ENCODE peak calls at places on chromosomes 12 and 14, in five cellular contexts. F, Z, W, J and T are unnamed samples.

GRCh38 chr12:4441355-4442330 is 4.0 kb downstream of the FGF6 start:
- DNase-seq in F (no peak), Z (no peak), W (peak; percentile 79), J (no peak), T (no peak)

GRCh38 chr12:66066929-66067281 is 63.6 kb downstream of the LLPH start:
- DNase-seq in F (no peak), Z (no peak), W (no peak), J (no peak), T (no peak)

GRCh38 chr12:22759769-22760674 is 135.1 kb downstream of the ETNK1 start:
- DNase-seq in F (no peak), Z (peak; percentile 32), W (no peak), J (no peak), T (no peak)

GRCh38 chr12:103928736-103929050 is 1.5 kb upstream of the HSP90B1 start:
- DNase-seq in F (no peak), Z (no peak), W (no peak), J (no peak), T (no peak)

GRCh38 chr14:20460458-20461229 is 590 bp downstream of the PIP4P1 start:
- DNase-seq in F (no peak), Z (no peak), W (peak; percentile 63), J (no peak), T (peak; percentile 27)

GRCh38 chr12:50325890-50326391 is 42.6 kb upstream of the LIMA1 start:
- DNase-seq in F (no peak), Z (no peak), W (no peak), J (no peak), T (no peak)

GRCh38 chr14:64337901-64338615 is 43.9 kb upstream of the ESR2 start:
- DNase-seq in F (peak; percentile 58), Z (peak; percentile 75), W (peak; percentile 68), J (peak; percentile 75), T (peak; percentile 84)

GRCh38 chr14:64502476-64503183 is 1.0 kb downstream of the ZBTB25 start:
- DNase-seq in F (peak; percentile 16), Z (no peak), W (no peak), J (no peak), T (peak; percentile 68)

GRCh38 chr12:57465747-57466505 is 6.3 kb downstream of the GLI1 start:
- DNase-seq in F (no peak), Z (no peak), W (peak; percentile 17), J (no peak), T (no peak)

GRCh38 chr14:74697543-74697942 is 15.3 kb downstream of the AREL1 start:
- DNase-seq in F (peak; percentile 94), Z (peak; percentile 25), W (no peak), J (no peak), T (no peak)

GRCh38 chr12:15856097-15856982 is 25.8 kb upstream of the STRAP start:
- DNase-seq in F (peak; percentile 76), Z (peak; percentile 78), W (no peak), J (peak; percentile 56), T (peak; percentile 62)

GRCh38 chr12:57456145-57456700 is 1.1 kb downstream of the INHBE start:
- DNase-seq in F (peak; percentile 44), Z (peak; percentile 51), W (peak; percentile 92), J (peak; percentile 51), T (no peak)

DNA sequence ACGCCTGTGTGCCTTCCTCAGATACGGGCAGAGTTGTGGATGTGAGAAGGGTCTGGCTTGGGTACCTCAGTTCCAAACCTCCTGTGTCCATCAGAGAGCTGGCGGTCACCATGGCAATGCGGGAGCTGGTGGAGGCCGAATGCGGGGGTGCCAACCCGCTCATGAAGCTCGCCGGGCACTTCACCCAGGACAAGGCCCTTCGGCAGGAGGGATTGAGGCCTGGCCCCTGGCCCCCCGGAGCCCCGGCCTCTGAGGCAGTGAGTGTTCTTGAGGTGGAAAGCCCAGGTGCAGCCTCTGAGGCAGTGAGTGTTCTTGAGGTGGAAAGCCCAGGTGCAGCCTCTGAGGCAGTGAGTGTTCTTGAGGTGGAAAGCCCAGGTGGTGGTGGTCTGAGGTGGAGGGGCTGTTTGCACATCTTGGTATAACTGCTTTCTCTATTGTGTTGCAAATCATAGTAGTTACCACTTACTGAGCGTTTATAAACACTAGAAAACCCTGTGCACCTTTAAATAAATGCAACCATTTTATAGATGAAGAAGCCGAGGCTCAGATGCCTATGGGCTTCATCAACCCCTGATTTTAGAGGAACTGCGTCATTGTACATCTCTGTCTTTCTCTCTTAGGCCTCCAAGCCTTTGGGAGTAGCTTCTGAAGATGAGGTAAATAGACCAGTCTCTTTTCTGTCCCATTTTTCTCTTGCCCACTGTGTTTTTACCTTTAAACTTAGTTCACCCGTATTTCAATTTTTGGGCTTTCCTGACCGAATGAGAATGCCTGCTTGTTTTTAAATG is 976 bp downstream of the PEX5 start:
- DNase-seq in F (peak; percentile 6), Z (peak; percentile 20), W (peak; percentile 59), J (no peak), T (no peak)
- H4K8ac ChIP-seq in F (peak overlapping the region; percentile 63), Z (peak overlapping the region; percentile 82), W (no peak overlapping the region), J (no peak overlapping the region), T (no peak overlapping the region)

DNA sequence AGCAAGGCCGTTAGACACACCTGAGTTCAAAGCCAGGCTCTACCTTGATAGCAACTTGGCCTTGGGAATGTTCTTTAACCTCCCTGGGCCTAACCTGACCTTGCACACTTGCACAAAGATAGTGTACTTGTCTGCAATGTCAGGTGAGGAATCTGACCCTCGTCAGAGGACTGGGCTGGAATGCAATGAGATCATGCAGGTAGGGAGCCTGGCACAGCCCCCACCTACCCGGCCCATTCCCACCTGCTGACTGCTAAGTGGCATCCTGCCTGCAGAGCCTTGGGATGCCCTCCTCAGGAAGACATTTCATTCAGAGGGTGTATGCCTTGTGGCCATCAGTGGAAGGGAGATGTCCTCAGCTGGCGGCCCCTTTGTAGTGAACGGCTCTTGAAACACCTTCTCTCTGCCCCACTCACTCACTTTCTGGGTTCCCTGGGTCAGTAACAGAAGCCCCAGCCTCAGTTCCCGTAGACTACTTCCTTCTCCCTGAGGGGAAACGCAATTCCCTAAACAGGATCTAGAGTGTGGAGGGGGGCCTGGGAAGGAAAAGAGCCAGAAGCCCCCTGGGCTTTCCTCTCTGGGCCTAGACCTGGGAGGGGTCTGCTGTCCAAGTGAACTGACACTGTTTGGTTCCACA is 68.0 kb upstream of the DICER1 start:
- DNase-seq in F (no peak), Z (no peak), W (no peak), J (no peak), T (no peak)
- H3K27ac ChIP-seq in F (no peak overlapping the region), Z (peak overlapping the region; percentile 100), W (no peak overlapping the region), J (no peak overlapping the region), T (no peak overlapping the region)

GRCh38 chr12:132529899-132530298 is 39.9 kb downstream of the FBRSL1 start:
- DNase-seq in F (no peak), Z (no peak), W (no peak), J (no peak), T (no peak)
- H3K9me3 ChIP-seq in F (no peaks in the 10 kb centered on the region), Z (no peaks in the 10 kb centered on the region), W (peaks cover 38% of the 10 kb centered on the region), J (peaks cover 39% of the 10 kb centered on the region), T (peaks cover 35% of the 10 kb centered on the region)

GRCh38 chr12:130423136-130423535 is 85.4 kb downstream of the PIWIL1 start:
- DNase-seq in F (no peak), Z (no peak), W (no peak), J (no peak), T (no peak)
- H4K8ac ChIP-seq in F (no peak overlapping the region), Z (no peak overlapping the region), W (no peak overlapping the region), J (no peak overlapping the region), T (no peak overlapping the region)